ENCODE peak calls at places on chromosomes 2 and 18, in nine cellular contexts. D, J, V, F, H, C, S, X and R are unnamed samples.

GRCh38 chr2:19667085-19667484 is 234.7 kb downstream of the TTC32 start:
- DNase-seq in H (no peak), V (peak; percentile 7), D (peak; percentile 57), F (no peak), X (no peak), S (no peak), J (no peak), C (no peak), R (no peak)

GRCh38 chr18:415627-416612 is 84.6 kb downstream of the COLEC12 start:
- DNase-seq in V (no peak), D (peak; percentile 88), J (no peak), H (no peak), C (no peak), X (no peak), F (no peak), S (no peak), R (no peak)

GRCh38 chr2:238424313-238424700 is 2.4 kb upstream of the ASB1 start:
- DNase-seq in H (no peak), V (no peak), D (peak; percentile 22), S (no peak), J (no peak), X (no peak), C (no peak), F (no peak), R (no peak)

GRCh38 chr18:35215026-35215425 is 25.8 kb upstream of the ZNF397 start:
- DNase-seq in V (no peak), F (peak; percentile 15), J (no peak), H (no peak), X (no peak), S (no peak), D (no peak), C (no peak), R (no peak)

GRCh38 chr2:10915731-10916331 is 4.1 kb downstream of the KCNF1 start:
- DNase-seq in S (no peak), D (no peak), X (no peak), H (no peak), V (no peak), J (no peak), F (no peak), C (no peak), R (no peak)

GRCh38 chr2:219207254-219207883 is 787 bp downstream of the ZFAND2B start:
- DNase-seq in H (no peak), S (no peak), F (no peak), D (no peak), C (no peak), V (no peak), J (no peak), X (no peak), R (no peak)

GRCh38 chr2:96703021-96703751 is 36.7 kb downstream of the LMAN2L start:
- DNase-seq in V (no peak), H (no peak), J (no peak), C (no peak), S (no peak), D (no peak), X (no peak), F (no peak), R (no peak)

GRCh38 chr2:213764849-213765248 is 480.6 kb downstream of the SPAG16 start:
- DNase-seq in J (no peak), H (no peak), V (no peak), X (no peak), F (no peak), C (no peak), D (peak; percentile 76), S (no peak), R (no peak)

GRCh38 chr2:180449171-180449570 is 442.1 kb upstream of the CWC22 start:
- DNase-seq in X (no peak), H (no peak), C (no peak), D (no peak), J (no peak), S (no peak), V (no peak), F (no peak), R (no peak)

GRCh38 chr2:10957396-10957795 is 45.7 kb downstream of the KCNF1 start:
- DNase-seq in V (no peak), C (no peak), X (no peak), J (no peak), D (no peak), S (no peak), F (no peak), H (no peak), R (no peak)

GRCh38 chr18:45201029-45201428 is 414.2 kb upstream of the SLC14A2 start:
- DNase-seq in C (no peak), D (no peak), X (no peak), J (no peak), H (no peak), F (no peak), V (no peak), S (no peak), R (no peak)